ENCODE peak calls at places on chromosomes 3 and 15, in six cellular contexts. One of them, this sample, is unnamed.

GRCh38 chr15:60351066-60351465 is 46.7 kb downstream of the ANXA2 start:
- DNase-seq in HuH-7.5: no peak
- DNase-seq in lower lobe of right lung: no peak
- DNase-seq in activated CD4-positive, CD25-positive, alpha-beta regulatory T cell: no peak
- DNase-seq in HTR-8/SVneo: no peak
- DNase-seq in AG09309: no peak
- DNase-seq in this sample: no peak

GRCh38 chr15:65828566-65828965 is 36.5 kb upstream of the DENND4A start:
- DNase-seq in activated CD4-positive, CD25-positive, alpha-beta regulatory T cell: no peak
- DNase-seq in lower lobe of right lung: no peak
- DNase-seq in HuH-7.5: no peak
- DNase-seq in AG09309: no peak
- DNase-seq in HTR-8/SVneo: no peak
- DNase-seq in this sample: no peak

GRCh38 chr3:107740992-107741896 is 218.5 kb downstream of the BBX start:
- DNase-seq in HuH-7.5: no peak
- DNase-seq in HTR-8/SVneo: no peak
- DNase-seq in activated CD4-positive, CD25-positive, alpha-beta regulatory T cell: no peak
- DNase-seq in AG09309: no peak
- DNase-seq in lower lobe of right lung: no peak
- DNase-seq in this sample: no peak

GRCh38 chr3:24545917-24546316 is 51.3 kb upstream of the THRB start:
- DNase-seq in lower lobe of right lung: no peak
- DNase-seq in HTR-8/SVneo: no peak
- DNase-seq in HuH-7.5: no peak
- DNase-seq in activated CD4-positive, CD25-positive, alpha-beta regulatory T cell: no peak
- DNase-seq in AG09309: peak
- DNase-seq in this sample: no peak

GRCh38 chr3:185717121-185717520 is 107.7 kb downstream of the IGF2BP2 start:
- DNase-seq in activated CD4-positive, CD25-positive, alpha-beta regulatory T cell: no peak
- DNase-seq in HTR-8/SVneo: peak
- DNase-seq in AG09309: peak
- DNase-seq in lower lobe of right lung: no peak
- DNase-seq in HuH-7.5: no peak
- DNase-seq in this sample: no peak

GRCh38 chr15:52679232-52680040 is at the start of gene ATOSA:
- DNase-seq in activated CD4-positive, CD25-positive, alpha-beta regulatory T cell: peak
- DNase-seq in HuH-7.5: peak
- DNase-seq in lower lobe of right lung: peak
- DNase-seq in HTR-8/SVneo: peak
- DNase-seq in AG09309: peak
- DNase-seq in this sample: peak

GRCh38 chr15:48565560-48566482 is 79.7 kb downstream of the FBN1 start:
- DNase-seq in HTR-8/SVneo: peak
- DNase-seq in lower lobe of right lung: no peak
- DNase-seq in activated CD4-positive, CD25-positive, alpha-beta regulatory T cell: no peak
- DNase-seq in AG09309: peak
- DNase-seq in HuH-7.5: no peak
- DNase-seq in this sample: no peak

GRCh38 chr15:78208887-78209645 is 25.3 kb downstream of the ACSBG1 start:
- DNase-seq in activated CD4-positive, CD25-positive, alpha-beta regulatory T cell: no peak
- DNase-seq in lower lobe of right lung: no peak
- DNase-seq in AG09309: no peak
- DNase-seq in HTR-8/SVneo: no peak
- DNase-seq in HuH-7.5: no peak
- DNase-seq in this sample: no peak

GRCh38 chr15:92455271-92455670 is 61.6 kb downstream of the ST8SIA2 start:
- DNase-seq in lower lobe of right lung: no peak
- DNase-seq in HuH-7.5: no peak
- DNase-seq in activated CD4-positive, CD25-positive, alpha-beta regulatory T cell: no peak
- DNase-seq in AG09309: no peak
- DNase-seq in HTR-8/SVneo: no peak
- DNase-seq in this sample: no peak

GRCh38 chr15:81828135-81828534 is 217.7 kb downstream of the MEX3B start:
- DNase-seq in activated CD4-positive, CD25-positive, alpha-beta regulatory T cell: no peak
- DNase-seq in HTR-8/SVneo: no peak
- DNase-seq in HuH-7.5: no peak
- DNase-seq in lower lobe of right lung: no peak
- DNase-seq in AG09309: no peak
- DNase-seq in this sample: no peak

GRCh38 chr3:186142556-186142955 is 33.7 kb upstream of the ETV5 start:
- DNase-seq in HTR-8/SVneo: no peak
- DNase-seq in activated CD4-positive, CD25-positive, alpha-beta regulatory T cell: no peak
- DNase-seq in lower lobe of right lung: no peak
- DNase-seq in HuH-7.5: no peak
- DNase-seq in AG09309: no peak
- DNase-seq in this sample: no peak

This sample was measured in left lung.